ENCODE peak calls at places on chromosome 6, in five cellular contexts. O, D, Y, P and K are unnamed samples.

GRCh38 chr6:28137458-28138020 is 4.1 kb upstream of the ZKSCAN8 start:
- DNase-seq in O (no peak), D (no peak), Y (peak; percentile 71), P (no peak), K (no peak)

GRCh38 chr6:169230322-169230665 is 23.4 kb downstream of the THBS2 start:
- DNase-seq in O (no peak), D (no peak), Y (no peak), P (no peak), K (no peak)

GRCh38 chr6:10421508-10422281 is 6.8 kb upstream of the TFAP2A start:
- DNase-seq in O (no peak), D (no peak), Y (no peak), P (no peak), K (no peak)

GRCh38 chr6:97969065-97969464 is 686.0 kb upstream of the MMS22L start:
- DNase-seq in O (no peak), D (no peak), Y (no peak), P (no peak), K (no peak)

GRCh38 chr6:5084192-5084786 is 852 bp upstream of the PPP1R3G start:
- DNase-seq in O (no peak), D (peak; percentile 61), Y (no peak), P (no peak), K (peak; percentile 72)

GRCh38 chr6:154414021-154414813 is 57.6 kb upstream of the IPCEF1 start:
- DNase-seq in O (no peak), D (no peak), Y (no peak), P (no peak), K (no peak)

GRCh38 chr6:41724638-41725501 is 10.5 kb downstream of the TFEB start:
- DNase-seq in O (no peak), D (no peak), Y (no peak), P (no peak), K (no peak)

GRCh38 chr6:80457044-80457933 is 350.8 kb downstream of the BCKDHB start:
- DNase-seq in O (peak; percentile 93), D (peak; percentile 82), Y (no peak), P (peak; percentile 28), K (no peak)

GRCh38 chr6:126377594-126378153 is 37.8 kb downstream of the CENPW start:
- DNase-seq in O (no peak), D (no peak), Y (no peak), P (no peak), K (no peak)

GRCh38 chr6:19472168-19472567 is 365.0 kb upstream of the ID4 start:
- DNase-seq in O (peak; percentile 99), D (no peak), Y (no peak), P (no peak), K (no peak)

GRCh38 chr6:122839477-122839876 is 50.4 kb downstream of the SMPDL3A start:
- DNase-seq in O (peak; percentile 61), D (no peak), Y (peak; percentile 48), P (peak; percentile 53), K (peak; percentile 62)

GRCh38 chr6:33206864-33207568 is 1.3 kb upstream of the RING1 start:
- DNase-seq in O (peak; percentile 68), D (no peak), Y (no peak), P (no peak), K (peak; percentile 21)

GRCh38 chr6:47159763-47160162 is 117.6 kb upstream of the ADGRF1 start:
- DNase-seq in O (no peak), D (no peak), Y (no peak), P (no peak), K (no peak)